ENCODE peak calls at places on chromosomes 7 and 10, in four cellular contexts. One of them, this sample, is unnamed. For H3K4me1, the result is how much of the 10 kb centered on the place peaks cover.

GRCh38 chr10:34956756-34957155 is 133.4 kb downstream of the CUL2 start:
- DNase-seq in K562: no peak
- DNase-seq in HepG2: no peak
- DNase-seq in HCT116: no peak
- DNase-seq in this sample: no peak

GRCh38 chr7:141287936-141288335 is 214.1 kb downstream of the TMEM178B start:
- DNase-seq in K562: no peak
- DNase-seq in HepG2: no peak
- DNase-seq in HCT116: no peak
- DNase-seq in this sample: no peak

GRCh38 chr7:2628137-2628482 is 3.7 kb upstream of the TTYH3 start:
- DNase-seq in K562: no peak
- DNase-seq in HepG2: peak
- DNase-seq in HCT116: no peak
- DNase-seq in this sample: no peak

GRCh38 chr10:130171196-130171595 is 35.0 kb downstream of the GLRX3 start:
- DNase-seq in K562: no peak
- DNase-seq in HepG2: no peak
- DNase-seq in HCT116: no peak
- DNase-seq in this sample: no peak

GRCh38 chr10:70682920-70683600 is 10.8 kb downstream of the ADAMTS14 start:
- DNase-seq in K562: no peak
- DNase-seq in HepG2: no peak
- DNase-seq in HCT116: no peak
- DNase-seq in this sample: no peak

GRCh38 chr7:45623740-45624391 is 49.7 kb downstream of the ADCY1 start:
- DNase-seq in K562: no peak
- DNase-seq in HepG2: no peak
- DNase-seq in HCT116: no peak
- DNase-seq in this sample: no peak

GRCh38 chr7:144074374-144074773 is 4.8 kb downstream of the OR2A25 start:
- DNase-seq in K562: no peak
- DNase-seq in HepG2: no peak
- DNase-seq in HCT116: no peak
- DNase-seq in this sample: no peak

GRCh38 chr7:41287559-41288335 is 415.1 kb downstream of the INHBA start:
- DNase-seq in K562: no peak
- DNase-seq in HepG2: no peak
- DNase-seq in HCT116: no peak
- DNase-seq in this sample: no peak

GRCh38 chr10:31140716-31141115 is 109.1 kb upstream of the ZNF438 start:
- DNase-seq in K562: no peak
- DNase-seq in HepG2: no peak
- DNase-seq in HCT116: no peak
- DNase-seq in this sample: no peak

GRCh38 chr10:122154733-122155366 is 116.2 kb upstream of the BTBD16 start:
- DNase-seq in K562: no peak
- DNase-seq in HepG2: no peak
- DNase-seq in HCT116: no peak
- DNase-seq in this sample: no peak

GRCh38 chr10:20795391-20795790 is 101.7 kb downstream of the NEBL start:
- DNase-seq in K562: no peak
- DNase-seq in HepG2: no peak
- DNase-seq in HCT116: no peak
- DNase-seq in this sample: no peak

GRCh38 chr10:111137012-111137411 is 60.2 kb downstream of the ADRA2A start:
- DNase-seq in K562: no peak
- DNase-seq in HepG2: peak
- DNase-seq in HCT116: no peak
- DNase-seq in this sample: no peak

GRCh38 chr7:1693991-1694524 is 24.0 kb downstream of the ELFN1 start:
- DNase-seq in K562: no peak
- DNase-seq in HepG2: no peak
- DNase-seq in HCT116: no peak
- DNase-seq in this sample: no peak

GRCh38 chr7:47846117-47846836 is 102.0 kb downstream of the PKD1L1 start:
- DNase-seq in K562: no peak
- DNase-seq in HepG2: no peak
- DNase-seq in HCT116: peak
- DNase-seq in this sample: peak

GRCh38 chr10:114632869-114633715 is 25.0 kb downstream of the ABLIM1 start:
- DNase-seq in K562: peak
- DNase-seq in HepG2: peak
- DNase-seq in HCT116: peak
- DNase-seq in this sample: peak

GRCh38 chr10:127415901-127416630 is 133.0 kb upstream of the NPS start:
- DNase-seq in K562: no peak
- DNase-seq in HepG2: no peak
- DNase-seq in HCT116: no peak
- DNase-seq in this sample: no peak

GRCh38 chr7:30739691-30740090 is 12.2 kb upstream of the INMT start:
- DNase-seq in K562: no peak
- DNase-seq in HepG2: no peak
- DNase-seq in HCT116: no peak
- DNase-seq in this sample: no peak

GRCh38 chr7:64606385-64606784 is 43.5 kb upstream of the ZNF680 start:
- DNase-seq in K562: no peak
- DNase-seq in HepG2: no peak
- DNase-seq in HCT116: no peak
- DNase-seq in this sample: no peak

GRCh38 chr7:121178869-121179497 is 149.8 kb upstream of the WNT16 start:
- DNase-seq in K562: no peak
- DNase-seq in HepG2: no peak
- DNase-seq in HCT116: no peak
- DNase-seq in this sample: no peak

GRCh38 chr10:131006458-131007256 is 304.9 kb downstream of the TCERG1L start:
- DNase-seq in K562: no peak
- DNase-seq in HepG2: no peak
- DNase-seq in HCT116: no peak
- DNase-seq in this sample: no peak

GRCh38 chr7:143205560-143206293 is 16.1 kb upstream of the TAS2R40 start:
- DNase-seq in K562: no peak
- DNase-seq in HepG2: no peak
- DNase-seq in HCT116: no peak
- DNase-seq in this sample: no peak

GRCh38 chr7:36760856-36761762 is 36.8 kb upstream of the AOAH start:
- DNase-seq in K562: no peak
- DNase-seq in HepG2: peak
- DNase-seq in HCT116: no peak
- DNase-seq in this sample: no peak

GRCh38 chr10:76583711-76584161 is 1053.9 kb downstream of the KCNMA1 start:
- DNase-seq in K562: no peak
- DNase-seq in HepG2: no peak
- DNase-seq in HCT116: no peak
- DNase-seq in this sample: peak

GRCh38 chr10:27743736-27744477 is 1.7 kb downstream of the MKX start:
- DNase-seq in K562: no peak
- DNase-seq in HepG2: no peak
- DNase-seq in HCT116: no peak
- DNase-seq in this sample: no peak

GRCh38 chr10:63013755-63014154 is 119.4 kb upstream of the NRBF2 start:
- DNase-seq in K562: no peak
- DNase-seq in HepG2: no peak
- DNase-seq in HCT116: no peak
- DNase-seq in this sample: no peak

GRCh38 chr10:132677905-132678298 is 108.0 kb downstream of the NKX6-2 start:
- DNase-seq in K562: no peak
- DNase-seq in HepG2: no peak
- DNase-seq in HCT116: no peak
- DNase-seq in this sample: no peak

GRCh38 chr7:70566659-70567058 is 565.3 kb upstream of the GALNT17 start:
- DNase-seq in K562: no peak
- DNase-seq in HepG2: no peak
- DNase-seq in HCT116: no peak
- DNase-seq in this sample: no peak

GRCh38 chr7:133698127-133698526 is 429.0 kb upstream of the LRGUK start:
- DNase-seq in K562: no peak
- DNase-seq in HepG2: no peak
- DNase-seq in HCT116: no peak
- DNase-seq in this sample: no peak

GRCh38 chr10:79354141-79354540 is 6.9 kb downstream of the PPIF start:
- DNase-seq in K562: peak
- DNase-seq in HepG2: no peak
- DNase-seq in HCT116: no peak
- DNase-seq in this sample: no peak

GRCh38 chr10:122786269-122786668 is 59.4 kb downstream of the CUZD1 start:
- DNase-seq in K562: peak
- DNase-seq in HepG2: peak
- DNase-seq in HCT116: no peak
- DNase-seq in this sample: no peak

GRCh38 chr7:607938-608337 is 88.3 kb upstream of the PDGFA start:
- DNase-seq in K562: no peak
- DNase-seq in HepG2: no peak
- DNase-seq in HCT116: no peak
- DNase-seq in this sample: no peak

GRCh38 chr10:62093863-62094291 is 174.8 kb downstream of the RTKN2 start:
- DNase-seq in K562: no peak
- DNase-seq in HepG2: peak
- DNase-seq in HCT116: no peak
- DNase-seq in this sample: no peak

DNA sequence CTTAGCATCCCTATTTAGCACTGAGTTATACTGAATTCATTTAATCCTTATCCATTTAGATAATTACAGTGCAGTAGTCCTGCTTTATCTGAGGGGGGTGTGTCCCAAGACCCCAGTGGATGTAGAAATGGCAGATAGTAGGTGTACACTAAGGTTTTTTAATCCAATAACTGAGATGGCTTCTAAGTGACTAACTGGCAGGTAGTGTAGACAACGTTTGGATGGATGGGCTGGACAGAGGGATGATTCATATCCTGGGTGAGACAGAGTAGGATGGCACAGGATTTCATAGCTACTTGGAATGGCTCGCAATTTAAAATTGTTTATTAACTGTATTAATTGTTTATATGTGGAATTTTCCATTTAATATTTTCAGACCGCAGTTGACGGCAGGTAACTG is 295.6 kb downstream of the CCDC3 start:
- DNase-seq in K562: no peak
- DNase-seq in HepG2: no peak
- DNase-seq in HCT116: no peak
- DNase-seq in this sample: no peak
- TF ChIP-seq REST in K562: no peak
- TF ChIP-seq REST in HepG2: no peak
- TF ChIP-seq REST in HCT116: no peak
- TF ChIP-seq REST in this sample: no peak

DNA sequence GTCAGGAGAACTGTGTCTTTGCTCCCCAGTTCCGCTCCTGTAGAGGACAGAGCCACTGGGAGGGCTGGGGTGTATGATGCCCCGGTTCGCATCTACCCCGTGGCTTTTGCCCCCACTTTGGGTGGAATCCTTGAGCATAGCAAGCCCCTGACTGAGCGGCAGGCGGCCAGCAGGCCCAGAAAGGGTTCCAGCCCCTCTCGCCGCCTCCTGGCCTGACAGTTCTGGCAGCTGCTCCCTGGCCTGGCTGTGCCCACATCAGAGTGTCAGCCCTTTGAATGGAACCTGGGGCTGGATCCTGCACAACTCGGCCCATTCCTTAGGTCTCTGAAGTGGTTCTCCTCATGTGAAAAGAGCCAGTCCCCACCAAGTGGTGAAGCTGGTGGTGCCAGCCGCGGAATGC is 106.7 kb downstream of the GRK5 start:
- DNase-seq in K562: no peak
- DNase-seq in HepG2: no peak
- DNase-seq in HCT116: no peak
- DNase-seq in this sample: no peak
- H3K4me1 ChIP-seq in K562: under half
- H3K4me1 ChIP-seq in HepG2: half or more
- H3K4me1 ChIP-seq in HCT116: half or more
- H3K4me1 ChIP-seq in this sample: half or more

GRCh38 chr10:117324367-117324766 is 50.9 kb downstream of the PDZD8 start:
- DNase-seq in K562: no peak
- DNase-seq in HepG2: no peak
- DNase-seq in HCT116: no peak
- DNase-seq in this sample: no peak

GRCh38 chr10:117318909-117319308 is 56.3 kb downstream of the PDZD8 start:
- DNase-seq in K562: no peak
- DNase-seq in HepG2: no peak
- DNase-seq in HCT116: no peak
- DNase-seq in this sample: no peak

GRCh38 chr10:117327262-117327661 is 48.0 kb downstream of the PDZD8 start:
- DNase-seq in K562: no peak
- DNase-seq in HepG2: no peak
- DNase-seq in HCT116: no peak
- DNase-seq in this sample: no peak

GRCh38 chr10:117320050-117320665 is 55.1 kb downstream of the PDZD8 start:
- DNase-seq in K562: peak
- DNase-seq in HepG2: peak
- DNase-seq in HCT116: no peak
- DNase-seq in this sample: no peak

DNA sequence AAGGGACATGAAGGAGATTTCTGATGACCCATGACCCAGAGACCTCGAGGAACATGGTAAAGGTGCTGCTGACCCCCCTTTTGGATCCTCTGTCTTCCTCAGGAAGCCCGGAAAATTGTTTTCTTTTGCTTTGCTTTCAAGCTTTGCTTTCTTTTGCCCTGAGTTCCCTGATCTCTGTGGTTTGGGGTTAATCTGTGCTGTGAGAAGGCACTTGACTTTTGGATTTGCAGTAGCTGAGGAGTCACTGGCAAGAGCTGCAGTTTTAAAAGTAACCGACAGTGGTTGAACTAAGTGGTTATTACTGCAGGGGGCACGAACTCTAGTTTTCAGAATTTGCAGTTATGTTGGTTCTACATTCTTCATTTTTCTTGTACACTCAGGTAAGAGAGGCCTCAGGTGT is 53.0 kb downstream of the PDZD8 start:
- DNase-seq in K562: no peak
- DNase-seq in HepG2: no peak
- DNase-seq in HCT116: no peak
- DNase-seq in this sample: no peak
- TF ChIP-seq TCF7L2 in K562: no peak
- TF ChIP-seq TCF7L2 in HepG2: no peak
- TF ChIP-seq TCF7L2 in HCT116: no peak
- TF ChIP-seq TCF7L2 in this sample: no peak

GRCh38 chr10:95405655-95406054 is 114.9 kb upstream of the PDLIM1 start:
- DNase-seq in K562: no peak
- DNase-seq in HepG2: no peak
- DNase-seq in HCT116: no peak
- DNase-seq in this sample: no peak
- TF ChIP-seq REST in K562: no peak
- TF ChIP-seq REST in HepG2: no peak
- TF ChIP-seq REST in HCT116: no peak
- TF ChIP-seq REST in this sample: no peak

This sample was measured in Panc1.